ENCODE peak calls at places on chromosomes 1 and 21, in eight cellular contexts. E is germinal center; K is fibroblast of gingiva; N is NCI-H1105; W is NCI-H1417 treated with DMSO at 0.1 percent for 48 hours; J is cardiac fibroblast; S is activated naive CD8-positive, alpha-beta T cell treated with anti-CD3 and anti-CD28 coated beads, Interleukin-2, amount 50 U/mL, for 24 hours; Z is CD4-positive, alpha-beta T cell. I is an unnamed sample.

GRCh38 chr1:240607006-240607405 is 4.9 kb downstream of the GREM2 start:
- DNase-seq in W (no peak), Z (no peak), S (no peak), K (no peak), E (no peak), N (no peak), J (no peak), I (no peak)

GRCh38 chr21:32916522-32917099 is 109.1 kb upstream of the OLIG2 start:
- DNase-seq in S (no peak), K (no peak), N (no peak), J (peak), E (peak), W (no peak), Z (no peak), I (no peak)

GRCh38 chr1:8025671-8026144 is 401 bp downstream of the ERRFI1 start:
- DNase-seq in E (peak), Z (no peak), S (peak), N (no peak), K (no peak), J (no peak), W (no peak), I (no peak)

GRCh38 chr1:207863893-207864535 is 46.9 kb downstream of the CD34 start:
- DNase-seq in K (no peak), Z (peak), S (peak), N (no peak), E (peak), W (no peak), J (no peak), I (no peak)

GRCh38 chr1:216183427-216183826 is 239.8 kb downstream of the USH2A start:
- DNase-seq in E (no peak), J (no peak), W (peak), K (no peak), Z (no peak), S (no peak), N (no peak), I (no peak)

GRCh38 chr1:56285554-56286402 is 293.6 kb downstream of the PLPP3 start:
- DNase-seq in W (no peak), E (no peak), Z (no peak), K (no peak), S (no peak), N (no peak), J (no peak), I (no peak)

GRCh38 chr1:3369437-3370076 is 84.9 kb upstream of the ARHGEF16 start:
- DNase-seq in E (no peak), N (no peak), W (no peak), S (no peak), K (peak), J (peak), Z (no peak), I (no peak)

GRCh38 chr1:201191723-201192477 is 1.3 kb downstream of the IGFN1 start:
- DNase-seq in W (no peak), E (no peak), Z (no peak), K (peak), S (peak), N (no peak), J (peak), I (no peak)

GRCh38 chr1:17948594-17948993 is 159.0 kb upstream of the IGSF21 start:
- DNase-seq in J (no peak), E (no peak), K (no peak), N (peak), Z (no peak), W (no peak), S (no peak), I (no peak)

GRCh38 chr1:242454262-242455051 is 70.0 kb downstream of the PLD5 start:
- DNase-seq in N (peak), Z (no peak), J (peak), W (no peak), E (peak), S (no peak), K (no peak), I (peak)

GRCh38 chr1:157798211-157798610 is 21.3 kb upstream of the FCRL2 start:
- DNase-seq in E (no peak), N (no peak), K (no peak), S (no peak), Z (no peak), J (no peak), W (no peak), I (no peak)

GRCh38 chr1:234992065-234992464 is 136.6 kb downstream of the TOMM20 start:
- DNase-seq in Z (no peak), E (no peak), W (no peak), K (no peak), S (no peak), N (no peak), J (no peak), I (no peak)

GRCh38 chr1:161185282-161185682 is 8.0 kb upstream of the B4GALT3 start:
- DNase-seq in J (peak), S (peak), N (no peak), E (peak), W (no peak), K (peak), Z (peak), I (no peak)

GRCh38 chr21:35945089-35945671 is 115.1 kb downstream of the SETD4 start:
- DNase-seq in E (no peak), W (no peak), K (no peak), J (no peak), N (no peak), Z (no peak), S (no peak), I (no peak)

GRCh38 chr1:232923739-232924386 is 26.5 kb upstream of the NTPCR start:
- DNase-seq in Z (peak), S (peak), N (no peak), W (no peak), J (peak), K (no peak), E (no peak), I (no peak)

GRCh38 chr1:3481836-3482589 is 27.5 kb downstream of the ARHGEF16 start:
- DNase-seq in Z (no peak), N (no peak), W (no peak), S (no peak), K (no peak), E (no peak), J (no peak), I (no peak)

GRCh38 chr1:54681396-54681795 is 34.3 kb upstream of the TTC4 start:
- DNase-seq in K (no peak), J (peak), Z (no peak), N (peak), S (no peak), E (no peak), W (peak), I (no peak)

I was measured in SHP77.